ENCODE peak calls at places on chromosomes 4 and X, in four cellular contexts. L is stomach, J is spleen, I is breast epithelium. M is an unnamed sample.

GRCh38 chrX:1466971-1467561 is 14.4 kb upstream of the ASMTL start:
- DNase-seq in L (peak), J (peak), I (peak), M (peak)

GRCh38 chr4:13917010-13917409 is 289.5 kb upstream of the BOD1L1 start:
- DNase-seq in J (no peak), I (no peak), L (no peak), M (no peak)

GRCh38 chr4:89193828-89194227 is 82.5 kb downstream of the TIGD2 start:
- DNase-seq in J (no peak), L (no peak), I (no peak), M (no peak)

GRCh38 chrX:7941390-7942042 is 14.3 kb upstream of the PNPLA4 start:
- DNase-seq in J (no peak), I (no peak), L (no peak), M (no peak)

GRCh38 chrX:71543316-71543715 is 10.4 kb downstream of the OGT start:
- DNase-seq in L (no peak), I (no peak), J (no peak), M (no peak)

GRCh38 chr4:104859601-104860000 is 287.1 kb upstream of the TET2 start:
- DNase-seq in I (no peak), L (no peak), J (no peak), M (no peak)

GRCh38 chr4:13599159-13599558 is 28.4 kb downstream of the BOD1L1 start:
- DNase-seq in J (no peak), L (no peak), I (no peak), M (no peak)

GRCh38 chr4:87103691-87104187 is 116.7 kb downstream of the KLHL8 start:
- DNase-seq in L (no peak), I (no peak), J (no peak), M (no peak)

GRCh38 chr4:82678046-82678445 is 116.3 kb upstream of the TMEM150C start:
- DNase-seq in J (no peak), L (no peak), I (no peak), M (no peak)

GRCh38 chr4:2272828-2273120 is 10.9 kb upstream of the MXD4 start:
- DNase-seq in L (no peak), J (no peak), I (no peak), M (no peak)

GRCh38 chr4:148914734-148915133 is 472.5 kb upstream of the NR3C2 start:
- DNase-seq in J (no peak), I (no peak), L (no peak), M (no peak)

GRCh38 chr4:84956014-84956413 is 10.5 kb downstream of the WDFY3 start:
- DNase-seq in J (no peak), I (no peak), L (no peak), M (no peak)

GRCh38 chr4:4613126-4613465 is 71.2 kb upstream of the STX18 start:
- DNase-seq in L (no peak), J (no peak), I (no peak), M (no peak)

GRCh38 chrX:52420824-52421443 is 52.1 kb downstream of the XAGE2 start:
- DNase-seq in I (no peak), J (no peak), L (no peak), M (no peak)

GRCh38 chr4:93018243-93018642 is 714.5 kb downstream of the GRID2 start:
- DNase-seq in I (no peak), J (no peak), L (no peak), M (no peak)

GRCh38 chr4:185211035-185211434 is 1.6 kb downstream of the SNX25 start:
- DNase-seq in I (no peak), L (no peak), J (no peak), M (no peak)

DNA sequence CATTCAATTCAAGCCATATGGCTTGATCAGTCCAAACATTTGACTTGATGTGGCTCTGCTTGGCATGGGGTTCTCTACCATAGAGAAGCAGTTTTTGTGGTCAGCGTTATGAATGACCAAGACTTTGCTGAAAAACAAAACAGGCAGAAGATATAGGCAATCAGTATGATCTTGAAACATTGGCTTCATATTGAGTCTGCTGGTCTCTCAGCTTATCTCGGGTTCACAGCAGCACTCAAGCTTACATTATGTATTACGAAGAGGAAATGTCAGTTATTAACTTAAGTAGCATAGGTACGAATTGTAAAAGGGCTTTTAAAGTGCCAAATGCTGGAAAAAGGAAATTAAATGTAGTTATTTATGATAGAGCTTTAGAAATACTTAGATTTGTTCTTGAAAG is 99.0 kb downstream of the AFF2 start:
- DNase-seq in J (no peak), L (no peak), I (no peak), M (no peak)
- TF ChIP-seq POLR2AphosphoS5 in J (no peak), L (no peak), I (no peak), M (no peak)

GRCh38 chrX:118976599-118977340 is 2.4 kb downstream of the LONRF3 start:
- DNase-seq in I (no peak), J (peak), L (peak), M (no peak)
- TF ChIP-seq POLR2AphosphoS5 in I (no peak), J (no peak), L (no peak), M (no peak)

GRCh38 chr4:16900325-16900724 is 1.9 kb upstream of the LDB2 start:
- DNase-seq in J (no peak), I (no peak), L (no peak), M (no peak)

GRCh38 chr4:16894406-16894805 is 4.0 kb downstream of the LDB2 start:
- DNase-seq in J (no peak), I (no peak), L (no peak), M (no peak)

GRCh38 chr4:16896871-16897270 is 1.6 kb downstream of the LDB2 start:
- DNase-seq in J (no peak), I (no peak), L (no peak), M (no peak)

GRCh38 chr4:16897351-16897750 is 1.1 kb downstream of the LDB2 start:
- DNase-seq in J (no peak), I (no peak), L (no peak), M (no peak)

DNA sequence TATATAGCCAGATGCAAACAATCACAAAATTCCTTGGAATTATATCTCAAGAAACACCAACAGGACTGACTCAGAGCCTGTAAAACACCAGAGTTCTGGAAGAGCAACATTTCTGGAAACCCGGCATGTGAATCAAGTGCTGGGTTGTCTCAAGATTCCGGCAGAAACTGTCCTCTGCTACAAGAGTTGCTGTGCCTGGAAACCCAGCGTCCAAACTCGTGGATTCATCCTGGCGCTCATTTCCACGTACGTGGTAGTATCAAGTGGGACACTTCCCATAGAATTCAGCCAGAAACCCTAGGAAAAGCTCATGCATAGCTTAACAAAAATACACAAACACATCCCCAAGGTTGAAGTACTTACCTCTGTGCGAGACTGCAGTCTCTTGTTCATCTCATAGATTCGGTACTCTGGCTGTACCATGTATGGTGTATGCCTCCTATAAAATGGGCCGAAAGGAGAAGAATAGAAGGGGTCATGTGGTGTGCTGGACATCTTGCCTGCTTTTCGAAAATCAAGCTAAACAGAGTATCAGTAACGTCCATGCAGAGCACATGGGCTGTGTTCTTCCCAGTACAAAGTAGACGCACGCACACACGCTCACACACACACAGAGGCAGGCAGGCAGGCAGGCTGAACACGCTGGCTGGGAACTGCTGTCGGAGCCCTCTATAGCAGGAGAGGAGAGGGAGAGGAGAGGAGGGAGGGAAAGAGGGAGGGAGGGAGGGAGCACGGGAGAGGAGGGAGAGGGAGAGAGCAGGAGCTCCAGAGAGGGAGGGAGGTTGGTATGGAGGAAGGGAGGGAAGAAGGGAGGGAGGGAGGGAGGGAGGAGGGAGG is at the start of gene LDB2:
- DNase-seq in J (no peak), I (peak), L (peak), M (no peak)
- TF ChIP-seq POLR2AphosphoS5 in J (peak), I (no peak), L (no peak), M (no peak)

GRCh38 chrX:100642296-100642695 is 1.7 kb upstream of the SRPX2 start:
- DNase-seq in L (no peak), I (no peak), J (no peak), M (no peak)

GRCh38 chrX:100635040-100635439 is 1.6 kb downstream of the TSPAN6 start:
- DNase-seq in J (no peak), L (no peak), I (no peak), M (no peak)

GRCh38 chrX:100635989-100636320 is 651 bp downstream of the TSPAN6 start:
- DNase-seq in L (no peak), J (no peak), I (no peak), M (no peak)

DNA sequence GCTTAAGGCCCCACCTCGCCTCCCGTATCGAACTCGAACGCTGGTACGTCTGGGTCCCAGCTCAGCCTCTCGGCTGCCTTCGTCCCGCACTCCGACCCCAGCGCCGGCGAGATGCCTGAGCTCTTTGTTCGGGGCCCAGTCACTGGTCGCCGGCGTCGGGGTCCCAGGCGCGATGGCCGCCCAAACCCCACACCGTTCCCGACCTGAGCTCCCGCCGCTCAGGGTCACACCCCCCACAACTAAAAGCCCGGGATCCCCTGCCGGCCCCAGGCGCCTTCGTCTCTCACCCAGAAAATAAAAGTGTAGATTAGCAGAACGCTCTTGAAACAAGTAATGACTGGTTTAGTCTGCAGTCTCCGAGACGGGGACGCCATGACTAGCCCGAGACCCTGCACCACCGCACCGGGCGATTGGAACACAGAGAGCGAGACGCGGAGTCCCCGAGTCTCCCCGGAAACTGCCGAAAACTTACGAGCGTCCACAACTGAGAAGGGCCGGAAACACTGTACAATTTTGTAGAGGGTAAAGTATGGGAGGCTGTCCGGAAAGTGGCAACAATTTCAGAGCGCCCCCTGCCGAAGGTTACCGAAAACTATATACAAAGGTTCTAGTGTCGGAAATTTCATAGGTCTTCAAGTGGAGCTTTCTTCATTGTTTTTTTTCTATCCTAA is at the start of gene TSPAN6:
- DNase-seq in I (peak), L (peak), J (peak), M (peak)
- TF ChIP-seq POLR2AphosphoS5 in I (no peak), L (peak), J (peak), M (no peak)

DNA sequence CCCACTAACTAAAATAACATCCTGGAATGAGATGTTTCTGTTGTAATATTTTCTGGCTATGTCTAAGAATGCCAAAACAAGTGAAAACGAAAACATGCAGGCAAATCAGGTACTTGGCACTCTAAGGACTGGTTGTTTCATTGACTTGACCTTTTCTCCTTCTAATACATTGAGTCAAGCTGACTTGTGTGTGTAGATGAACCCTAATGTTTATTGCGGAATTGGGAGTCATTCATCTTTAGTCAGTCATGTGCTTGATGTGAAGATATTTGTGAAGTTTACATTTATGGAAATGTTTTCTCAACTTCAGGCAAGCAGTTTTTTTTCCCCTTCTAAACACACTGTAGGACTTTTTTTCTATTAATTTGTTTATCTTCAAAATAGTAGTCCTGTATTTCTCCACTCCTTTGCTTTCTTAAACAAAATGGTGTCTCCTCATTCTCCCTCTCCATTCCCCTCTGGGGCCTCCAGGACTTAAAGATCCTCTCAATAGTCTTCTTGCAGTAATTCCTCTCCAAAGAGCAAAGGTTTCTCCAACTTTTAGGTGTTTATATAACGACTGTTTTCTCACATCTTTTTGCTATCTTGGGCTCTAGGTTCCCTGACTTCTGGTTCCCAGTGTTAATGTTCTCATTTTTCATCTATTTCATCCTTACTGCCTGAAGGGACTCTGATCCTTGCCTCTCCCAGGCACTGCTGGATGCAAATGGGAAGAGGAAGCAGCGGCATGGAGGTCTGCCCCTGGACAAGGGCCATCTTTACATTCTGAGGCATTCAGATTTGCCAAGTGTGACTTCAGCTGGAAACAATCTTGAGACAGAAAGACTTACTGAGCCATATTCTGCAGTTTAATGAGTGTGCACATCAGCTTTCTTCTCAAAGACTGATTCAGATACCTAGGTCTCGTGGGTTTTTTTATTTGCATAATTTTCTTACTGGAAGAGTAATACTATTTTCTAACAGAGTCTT is 166.4 kb downstream of the ARHGAP6 start:
- DNase-seq in I (no peak), J (no peak), L (no peak), M (no peak)
- TF ChIP-seq POLR2AphosphoS5 in I (no peak), J (no peak), L (no peak), M (no peak)